ENCODE peak calls at places on chromosomes 6 and 20, in five cellular contexts. V, B, T, Q and E are unnamed samples.

GRCh38 chr6:68638225-68638900 is 3.3 kb downstream of the ADGRB3 start:
- DNase-seq in T (no peak), Q (peak; percentile 27), B (no peak), V (peak; percentile 35), E (no peak)

GRCh38 chr6:24883618-24884017 is 52.1 kb downstream of the RIPOR2 start:
- DNase-seq in B (no peak), Q (peak; percentile 82), T (no peak), V (no peak), E (no peak)

GRCh38 chr6:136365781-136366354 is 76.2 kb upstream of the BCLAF1 start:
- DNase-seq in Q (no peak), T (peak; percentile 68), V (peak; percentile 54), B (no peak), E (peak; percentile 25)

GRCh38 chr20:29301624-29302259 is 1955.7 kb upstream of the DEFB115 start:
- DNase-seq in B (no peak), V (no peak), T (no peak), Q (no peak), E (no peak)

GRCh38 chr20:60553095-60553494 is 594.9 kb downstream of the CDH26 start:
- DNase-seq in T (no peak), V (no peak), B (no peak), Q (no peak), E (no peak)

GRCh38 chr6:47654255-47654654 is 44.1 kb upstream of the ADGRF4 start:
- DNase-seq in Q (peak; percentile 23), V (no peak), T (no peak), B (no peak), E (no peak)

GRCh38 chr6:157267654-157268053 is 55.7 kb downstream of the TMEM242 start:
- DNase-seq in T (peak; percentile 37), B (peak; percentile 25), Q (no peak), V (no peak), E (no peak)

GRCh38 chr20:23295934-23296333 is 54.7 kb upstream of the NXT1 start:
- DNase-seq in T (no peak), B (no peak), Q (no peak), V (no peak), E (no peak)

GRCh38 chr20:2800590-2801458 is at the start of gene CPXM1:
- DNase-seq in B (peak; percentile 85), V (no peak), Q (no peak), T (no peak), E (no peak)
- TF ChIP-seq CTCF in B (peak; percentile 48), V (no peak), Q (no peak), T (no peak), E (no peak)

DNA sequence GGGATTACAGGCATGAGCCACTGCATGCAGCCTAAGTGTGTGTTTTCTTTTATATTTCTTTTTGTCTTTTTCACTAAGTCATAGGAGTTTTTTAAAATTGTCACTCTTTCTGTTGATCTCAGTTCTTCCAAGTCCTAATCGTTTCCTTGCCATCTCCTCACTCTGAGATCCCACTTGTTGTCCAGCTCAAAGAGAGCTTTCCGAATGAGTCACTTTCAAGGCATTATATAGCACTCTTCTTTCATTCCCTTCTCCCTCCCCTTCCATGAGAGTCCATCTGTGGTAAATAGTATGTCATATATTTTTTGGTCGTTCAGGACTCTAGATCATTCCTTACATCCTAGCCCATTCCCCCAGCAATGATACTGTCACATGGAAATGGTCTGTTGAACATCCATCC is 4.3 kb downstream of the VAPB start:
- DNase-seq in B (no peak), V (no peak), Q (peak; percentile 54), T (no peak), E (no peak)
- H3K4me1 ChIP-seq in B (peaks cover 2% of the 10 kb centered on the region), V (peaks cover 33% of the 10 kb centered on the region), Q (no peaks in the 10 kb centered on the region), T (no peaks in the 10 kb centered on the region), E (peaks cover 29% of the 10 kb centered on the region)

DNA sequence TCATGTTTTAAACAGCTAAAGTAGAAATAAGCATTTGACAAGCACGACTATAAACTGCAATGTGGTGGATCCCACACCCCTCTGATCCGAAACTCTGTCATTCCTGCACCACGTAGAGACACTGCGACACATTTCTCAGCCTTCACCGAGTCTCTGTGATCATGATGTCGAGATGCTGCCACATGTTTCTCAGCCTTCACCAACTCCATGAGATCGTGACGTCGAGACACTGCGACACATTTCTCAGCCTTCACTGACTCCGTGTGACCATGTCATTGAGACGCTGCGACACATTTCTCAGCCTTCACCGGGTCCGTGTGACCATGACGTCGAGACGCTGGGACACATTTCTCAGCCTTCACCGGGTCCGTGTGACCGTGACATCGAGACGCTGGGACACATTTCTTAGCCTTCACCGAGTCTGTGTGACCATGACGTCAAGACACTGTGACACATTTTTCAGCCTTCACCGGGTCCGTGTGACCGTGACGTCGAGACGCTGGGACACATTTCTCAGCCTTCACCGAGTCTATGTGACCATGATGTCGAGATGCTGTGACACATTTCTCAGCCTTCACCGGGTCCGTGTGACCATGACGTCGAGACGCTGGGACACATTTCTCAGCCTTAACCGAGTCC is 143.0 kb downstream of the TTLL2 start:
- DNase-seq in T (no peak), Q (no peak), V (no peak), B (no peak), E (no peak)
- TF ChIP-seq CTCF in T (no peak), Q (no peak), V (no peak), B (no peak), E (no peak)

DNA sequence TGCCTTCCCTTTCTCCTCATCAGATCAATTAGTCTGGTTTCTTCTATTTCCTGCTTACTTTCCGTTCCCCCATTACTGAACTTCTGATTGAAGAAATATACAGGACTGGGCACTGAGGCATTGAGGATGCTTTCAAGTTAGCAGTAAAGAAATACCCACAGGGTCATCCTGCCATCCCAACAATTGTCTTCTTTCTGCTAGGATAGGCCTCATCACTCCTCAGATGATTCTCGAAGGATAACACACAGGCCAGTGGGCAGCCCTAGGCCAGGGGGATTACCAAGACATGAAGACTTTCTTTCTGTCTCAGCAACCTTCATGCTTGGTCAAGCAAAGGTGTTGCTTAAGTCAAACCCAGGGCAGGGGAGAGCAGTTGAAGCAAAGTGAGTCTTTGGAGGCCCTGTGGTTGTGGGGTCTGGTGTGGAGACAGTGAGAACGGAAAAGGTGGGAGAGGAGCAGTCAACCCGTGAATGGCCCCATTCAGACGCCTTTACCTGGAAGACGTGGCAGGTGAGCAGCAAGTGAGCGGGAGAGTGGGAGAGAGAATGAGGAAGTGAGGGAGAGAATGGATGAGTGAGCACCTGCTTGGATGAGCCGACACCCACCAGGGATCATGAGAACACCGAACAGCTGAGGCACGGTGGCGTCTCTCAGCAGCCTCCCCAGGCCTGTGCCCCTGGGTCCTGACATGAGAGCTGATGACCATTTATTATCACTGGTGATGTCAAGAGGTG is 462.9 kb downstream of the PREX1 start:
- DNase-seq in B (no peak), T (no peak), Q (no peak), V (no peak), E (no peak)
- H3K4me1 ChIP-seq in B (no peaks in the 10 kb centered on the region), T (no peaks in the 10 kb centered on the region), Q (no peaks in the 10 kb centered on the region), V (no peaks in the 10 kb centered on the region), E (no peaks in the 10 kb centered on the region)

GRCh38 chr20:12394786-12395185 is 477.1 kb downstream of the BTBD3 start:
- DNase-seq in T (no peak), B (peak; percentile 69), Q (no peak), V (peak; percentile 8), E (no peak)
- TF ChIP-seq CTCF in T (no peak), B (peak; percentile 52), Q (no peak), V (no peak), E (no peak)

GRCh38 chr20:62237772-62238568 is at the start of gene OSBPL2:
- DNase-seq in T (peak; percentile 100), B (peak; percentile 99), Q (peak; percentile 95), V (peak; percentile 99), E (peak; percentile 99)
- H3K4me1 ChIP-seq in T (peaks cover 18% of the 10 kb centered on the region), B (no peaks in the 10 kb centered on the region), Q (no peaks in the 10 kb centered on the region), V (peaks cover 58% of the 10 kb centered on the region), E (peaks cover 10% of the 10 kb centered on the region)